ENCODE peak calls at places on chromosomes 12 and 14, in nine cellular contexts. G is lower lobe of right lung; M is Right ventricle myocardium superior; U is pancreas; L is activated T-cell treated with anti-CD3 and anti-CD28 coated beads for 48 hours; N is osteoblast; V is NCI-H1694 treated with DMSO at 0.1 percent for 48 hours; Y is lower leg skin; D is stimulated activated CD4-positive, alpha-beta T cell treated with anti-CD3 and anti-CD28 coated beads, Interleukin-2, amount 100 ng/mL, for 48 hours. O is an unnamed sample.

GRCh38 chr14:77868552-77869300 is 68.8 kb downstream of the ADCK1 start:
- DNase-seq in Y (no peak), D (no peak), G (no peak), L (no peak), M (no peak), V (no peak), N (no peak), U (no peak), O (no peak)

GRCh38 chr14:82710257-82710841 is 1176.7 kb upstream of the SEL1L start:
- DNase-seq in N (peak), M (no peak), L (peak), G (peak), V (peak), D (peak), U (peak), Y (peak), O (no peak)

GRCh38 chr14:74510955-74511354 is 17.4 kb downstream of the ISCA2 start:
- DNase-seq in G (peak), V (no peak), U (no peak), D (no peak), L (no peak), M (peak), Y (no peak), N (peak), O (peak)

GRCh38 chr14:69427596-69427995 is 29.1 kb downstream of the SLC39A9 start:
- DNase-seq in M (no peak), U (no peak), G (no peak), D (no peak), V (no peak), N (no peak), Y (no peak), L (no peak), O (no peak)

GRCh38 chr12:81231574-81232368 is 153.9 kb downstream of the ACSS3 start:
- DNase-seq in U (no peak), L (no peak), G (no peak), Y (no peak), M (no peak), N (no peak), V (no peak), D (no peak), O (no peak)

GRCh38 chr14:90757452-90757851 is 58.8 kb downstream of the TTC7B start:
- DNase-seq in M (no peak), L (no peak), D (no peak), Y (no peak), V (no peak), U (no peak), N (no peak), G (no peak), O (no peak)

GRCh38 chr14:69553221-69553620 is 21.4 kb downstream of the CCDC177 start:
- DNase-seq in M (no peak), N (peak), G (no peak), L (no peak), U (no peak), V (no peak), D (no peak), Y (no peak), O (no peak)

GRCh38 chr12:48813464-48814312 is 4.6 kb upstream of the CACNB3 start:
- DNase-seq in U (no peak), N (peak), D (no peak), G (no peak), L (no peak), M (no peak), V (no peak), Y (no peak), O (no peak)

GRCh38 chr12:53572134-53572758 is 53.9 kb downstream of the ATF7 start:
- DNase-seq in G (no peak), N (no peak), U (no peak), M (no peak), Y (no peak), V (no peak), D (no peak), L (no peak), O (no peak)

GRCh38 chr14:55846852-55847471 is 267.0 kb downstream of the KTN1 start:
- DNase-seq in L (no peak), G (no peak), D (no peak), U (no peak), N (peak), Y (peak), V (no peak), M (peak), O (peak)

GRCh38 chr12:130447655-130447965 is 109.9 kb downstream of the PIWIL1 start:
- DNase-seq in V (no peak), Y (no peak), D (no peak), G (no peak), L (no peak), M (no peak), U (no peak), N (no peak), O (no peak)

GRCh38 chr12:124482901-124483799 is 84.3 kb downstream of the NCOR2 start:
- DNase-seq in U (peak), N (no peak), Y (no peak), V (no peak), M (peak), L (no peak), D (no peak), G (no peak), O (no peak)

GRCh38 chr12:69068431-69068830 is 135.5 kb upstream of the CPM start:
- DNase-seq in L (no peak), M (no peak), N (no peak), G (no peak), D (no peak), Y (no peak), U (peak), V (no peak), O (no peak)